ENCODE peak calls at places on chromosomes 13 and 19, in four cellular contexts. L is memory B cell; P is activated CD4-positive, alpha-beta memory T cell treated with anti-CD3 and anti-CD28 coated beads for 36 hours; Y is NCI-H524. Z is an unnamed sample.

GRCh38 chr19:3094638-3095374 is 644 bp downstream of the GNA11 start:
- DNase-seq in L (peak; percentile 29), P (peak; percentile 52), Y (no peak), Z (peak; percentile 46)

GRCh38 chr13:44382635-44383145 is 9.1 kb downstream of the SERP2 start:
- DNase-seq in P (no peak), L (no peak), Y (no peak), Z (no peak)

GRCh38 chr19:18995804-18996241 is 37.5 kb downstream of the SUGP2 start:
- DNase-seq in L (no peak), P (peak; percentile 27), Y (peak; percentile 77), Z (peak; percentile 45)

GRCh38 chr19:10209305-10209704 is 14.6 kb upstream of the DNMT1 start:
- DNase-seq in L (no peak), Y (peak; percentile 78), P (no peak), Z (no peak)

GRCh38 chr19:44072543-44073401 is 813 bp downstream of the ZNF284 start:
- DNase-seq in P (peak; percentile 9), Y (no peak), L (no peak), Z (no peak)

GRCh38 chr13:30720470-30720869 is 14.9 kb upstream of the ALOX5AP start:
- DNase-seq in P (no peak), Y (no peak), L (no peak), Z (no peak)

GRCh38 chr13:26721251-26721939 is 39.2 kb downstream of the GPR12 start:
- DNase-seq in L (no peak), P (peak; percentile 52), Y (peak; percentile 78), Z (no peak)

GRCh38 chr13:30927595-30927994 is 4.9 kb upstream of the TEX26 start:
- DNase-seq in Y (no peak), P (no peak), L (no peak), Z (no peak)

GRCh38 chr19:4328243-4328990 is 10.2 kb downstream of the STAP2 start:
- DNase-seq in P (peak; percentile 98), L (peak; percentile 78), Y (peak; percentile 92), Z (peak; percentile 100)

GRCh38 chr13:94110011-94110410 is 369.5 kb downstream of the DCT start:
- DNase-seq in P (no peak), Y (no peak), L (no peak), Z (no peak)

GRCh38 chr19:16160445-16160942 is 12.8 kb downstream of the CIB3 start:
- DNase-seq in L (no peak), P (no peak), Y (no peak), Z (no peak)

GRCh38 chr19:16436780-16437179 is 35.0 kb downstream of the EPS15L1 start:
- DNase-seq in Y (no peak), P (no peak), L (no peak), Z (no peak)

GRCh38 chr13:112893570-112894422 is 75.2 kb upstream of the MCF2L start:
- DNase-seq in Y (peak; percentile 13), L (no peak), P (peak; percentile 41), Z (peak; percentile 79)

GRCh38 chr13:99743079-99743478 is 228.5 kb downstream of the ZIC5 start:
- DNase-seq in L (no peak), Y (peak; percentile 42), P (no peak), Z (no peak)

GRCh38 chr19:18265611-18265981 is 8.7 kb downstream of the IQCN start:
- DNase-seq in P (no peak), L (no peak), Y (no peak), Z (no peak)

GRCh38 chr13:44015808-44016207 is 136.1 kb downstream of the LACC1 start:
- DNase-seq in P (no peak), Y (no peak), L (no peak), Z (no peak)

GRCh38 chr19:35212241-35212640 is 16.3 kb downstream of the FAM187B start:
- DNase-seq in L (no peak), Y (no peak), P (no peak), Z (no peak)

GRCh38 chr19:58154287-58154678 is 3.7 kb upstream of the ZNF329 start:
- DNase-seq in Y (no peak), P (peak; percentile 10), L (no peak), Z (no peak)

Z was measured in nephron progenitor cell.